ENCODE peak calls at places on chromosomes 4 and X, in nine cellular contexts. T is hypothalamus, Q is GM18507, D is left lung, L is astrocyte of the spinal cord, J is NCI-H1092, A is fibroblast of pulmonary artery, Z is cerebellum, R is colonic mucosa. W is an unnamed sample.

GRCh38 chr4:82785248-82786003 is 13.2 kb downstream of the SCD5 start:
- DNase-seq in Q (no peak), J (no peak), Z (no peak), D (no peak), A (peak; percentile 96), L (peak; percentile 90), R (no peak), T (no peak), W (no peak)

GRCh38 chr4:4390521-4391240 is 3.8 kb downstream of the NSG1 start:
- DNase-seq in J (no peak), A (no peak), Z (no peak), D (no peak), L (no peak), Q (no peak), R (no peak), T (no peak), W (no peak)

GRCh38 chr4:107248571-107248970 is 212.5 kb upstream of the DKK2 start:
- DNase-seq in Q (no peak), A (no peak), Z (no peak), L (peak; percentile 62), R (no peak), D (no peak), T (no peak), J (no peak), W (no peak)

GRCh38 chrX:9940397-9940796 is 26.8 kb upstream of the CLDN34 start:
- DNase-seq in D (no peak), T (no peak), L (peak; percentile 89), Z (no peak), Q (no peak), R (no peak), J (no peak), A (peak; percentile 59), W (no peak)

GRCh38 chr4:40963912-40964478 is 214.2 kb downstream of the NSUN7 start:
- DNase-seq in T (no peak), Q (no peak), A (no peak), D (no peak), J (no peak), R (no peak), Z (no peak), L (peak; percentile 49), W (no peak)

GRCh38 chr4:181854142-181854541 is 389.1 kb upstream of the TENM3 start:
- DNase-seq in Z (no peak), Q (no peak), J (no peak), T (no peak), R (no peak), D (no peak), L (no peak), A (no peak), W (no peak)

GRCh38 chr4:64756016-64756415 is 346.8 kb upstream of the TECRL start:
- DNase-seq in Q (no peak), R (no peak), T (no peak), L (peak; percentile 66), D (no peak), J (no peak), Z (no peak), A (peak; percentile 35), W (no peak)

GRCh38 chrX:112672788-112673560 is 6.8 kb downstream of the LHFPL1 start:
- DNase-seq in J (no peak), R (no peak), D (no peak), A (no peak), L (no peak), Z (no peak), Q (no peak), T (no peak), W (no peak)

GRCh38 chr4:184899261-184900134 is 73.7 kb upstream of the ACSL1 start:
- DNase-seq in Q (no peak), T (no peak), R (peak; percentile 26), D (peak; percentile 80), L (no peak), A (no peak), Z (no peak), J (no peak), W (no peak)

GRCh38 chrX:110041980-110042379 is 39.1 kb downstream of the TMEM164 start:
- DNase-seq in Z (no peak), R (no peak), Q (no peak), A (no peak), J (no peak), T (no peak), D (no peak), L (no peak), W (no peak)

GRCh38 chrX:24900234-24900633 is 115.5 kb downstream of the ARX start:
- DNase-seq in L (no peak), A (no peak), Q (no peak), D (no peak), Z (no peak), R (no peak), J (no peak), T (no peak), W (no peak)

GRCh38 chr4:99447513-99447912 is 12.4 kb upstream of the ADH7 start:
- DNase-seq in T (no peak), Z (no peak), Q (no peak), L (no peak), R (no peak), A (no peak), D (no peak), J (no peak), W (no peak)

GRCh38 chr4:7196283-7196651 is 3.9 kb downstream of the SORCS2 start:
- DNase-seq in R (no peak), J (no peak), L (no peak), A (no peak), D (peak; percentile 11), Q (no peak), T (no peak), Z (no peak), W (no peak)

GRCh38 chrX:46203115-46203514 is 342.1 kb downstream of the ZNF674 start:
- DNase-seq in R (no peak), A (no peak), T (no peak), L (no peak), Z (no peak), D (no peak), Q (no peak), J (no peak), W (no peak)

GRCh38 chr4:25457053-25457715 is 80.1 kb downstream of the ANAPC4 start:
- DNase-seq in L (no peak), Z (no peak), D (no peak), J (no peak), T (no peak), A (peak; percentile 71), R (no peak), Q (no peak), W (no peak)

GRCh38 chrX:363621-364375 is 22.9 kb downstream of the PPP2R3B start:
- DNase-seq in R (no peak), Z (no peak), L (no peak), T (no peak), J (no peak), Q (no peak), A (no peak), D (no peak), W (no peak)

GRCh38 chr4:156977435-156978160 is 6.0 kb upstream of the PDGFC start:
- DNase-seq in D (no peak), T (no peak), R (no peak), Q (no peak), L (peak; percentile 96), Z (no peak), J (no peak), A (peak; percentile 81), W (no peak)

GRCh38 chr4:101400096-101400495 is 52.8 kb upstream of the PPP3CA start:
- DNase-seq in R (no peak), Q (no peak), T (no peak), J (no peak), L (peak; percentile 85), D (no peak), A (peak; percentile 27), Z (no peak), W (no peak)

GRCh38 chr4:77020017-77020416 is 55.8 kb downstream of the CCNI start:
- DNase-seq in R (no peak), Z (no peak), L (no peak), A (no peak), T (no peak), Q (no peak), J (no peak), D (no peak), W (no peak)

GRCh38 chr4:181650033-181650825 is 593.0 kb upstream of the TENM3 start:
- DNase-seq in L (peak; percentile 16), A (no peak), J (no peak), D (no peak), Q (no peak), T (no peak), Z (no peak), R (no peak), W (no peak)

GRCh38 chr4:184649971-184650855 is 675 bp downstream of the PRIMPOL start:
- DNase-seq in L (peak; percentile 62), A (peak; percentile 43), Z (no peak), J (peak; percentile 45), R (no peak), Q (no peak), T (peak; percentile 31), D (peak; percentile 37), W (no peak)

GRCh38 chr4:89298160-89298559 is 9.4 kb downstream of the GPRIN3 start:
- DNase-seq in Z (no peak), J (no peak), T (no peak), Q (no peak), A (no peak), R (peak; percentile 71), L (no peak), D (no peak), W (no peak)

GRCh38 chrX:20116087-20116574 is 576 bp downstream of the MAP7D2 start:
- DNase-seq in J (peak; percentile 12), T (no peak), D (no peak), Z (peak; percentile 21), A (no peak), Q (no peak), L (no peak), R (no peak), W (no peak)

GRCh38 chrX:119686087-119686639 is 6.8 kb downstream of the SEPTIN6 start:
- DNase-seq in T (no peak), Z (peak; percentile 45), R (no peak), L (no peak), J (peak; percentile 42), D (no peak), A (no peak), Q (no peak), W (no peak)

GRCh38 chrX:131812847-131813825 is 210.0 kb upstream of the STK26 start:
- DNase-seq in J (no peak), L (peak; percentile 85), A (no peak), Z (no peak), D (peak; percentile 79), R (peak; percentile 81), T (no peak), Q (no peak), W (peak; percentile 26)

GRCh38 chr4:11691236-11691635 is 262.5 kb upstream of the HS3ST1 start:
- DNase-seq in L (no peak), Z (no peak), T (no peak), R (no peak), J (no peak), A (no peak), Q (no peak), D (no peak), W (no peak)

GRCh38 chrX:65697915-65698796 is 30.7 kb downstream of the MSN start:
- DNase-seq in R (peak; percentile 45), D (peak; percentile 76), A (peak; percentile 45), L (no peak), T (peak; percentile 0), J (no peak), Q (no peak), Z (no peak), W (peak; percentile 28)

GRCh38 chr4:88244821-88245579 is 39.4 kb downstream of the PPM1K start:
- DNase-seq in L (no peak), D (no peak), A (no peak), J (no peak), T (no peak), Z (peak; percentile 39), R (no peak), Q (no peak), W (no peak)

GRCh38 chrX:85052207-85052606 is 48.5 kb downstream of the APOOL start:
- DNase-seq in L (no peak), T (no peak), Z (no peak), D (no peak), R (no peak), Q (no peak), J (no peak), A (peak; percentile 39), W (no peak)

GRCh38 chr4:185773419-185773818 is 38.6 kb downstream of the SORBS2 start:
- DNase-seq in L (no peak), J (no peak), D (peak; percentile 42), T (no peak), R (no peak), A (no peak), Z (no peak), Q (no peak), W (no peak)

GRCh38 chrX:114903618-114904017 is 113.8 kb downstream of the IL13RA2 start:
- DNase-seq in Z (no peak), T (no peak), Q (no peak), A (no peak), J (no peak), R (no peak), D (no peak), L (no peak), W (no peak)

W was measured in esophagus squamous epithelium.